ENCODE peak calls at places on chromosomes 11 and 22, in eight cellular contexts. One of them, this sample, is unnamed.

GRCh38 chr11:110713469-110713776 is 1.2 kb upstream of the ARHGAP20 start:
- DNase-seq in body of pancreas: no peak
- DNase-seq in sigmoid colon: peak; percentile 72
- DNase-seq in IMR-90: no peak
- DNase-seq in Peyer's patch: no peak
- DNase-seq in stomach: no peak
- DNase-seq in right lobe of liver: peak; percentile 42
- DNase-seq in uterus: no peak
- DNase-seq in this sample: no peak

GRCh38 chr11:69479591-69480271 is 1.7 kb upstream of the LINC01488 start:
- DNase-seq in body of pancreas: peak; percentile 35
- DNase-seq in sigmoid colon: no peak
- DNase-seq in IMR-90: no peak
- DNase-seq in Peyer's patch: peak; percentile 91
- DNase-seq in stomach: peak; percentile 71
- DNase-seq in right lobe of liver: peak; percentile 67
- DNase-seq in uterus: no peak
- DNase-seq in this sample: peak; percentile 93

GRCh38 chr11:16739326-16739875 is 954 bp downstream of the C11orf58 start:
- DNase-seq in body of pancreas: no peak
- DNase-seq in sigmoid colon: no peak
- DNase-seq in IMR-90: peak; percentile 28
- DNase-seq in Peyer's patch: no peak
- DNase-seq in stomach: no peak
- DNase-seq in right lobe of liver: no peak
- DNase-seq in uterus: no peak
- DNase-seq in this sample: no peak

GRCh38 chr22:49042877-49043859 is 784.5 kb downstream of the BRD1 start:
- DNase-seq in body of pancreas: no peak
- DNase-seq in sigmoid colon: no peak
- DNase-seq in IMR-90: no peak
- DNase-seq in Peyer's patch: no peak
- DNase-seq in stomach: no peak
- DNase-seq in right lobe of liver: no peak
- DNase-seq in uterus: no peak
- DNase-seq in this sample: no peak

GRCh38 chr11:13891911-13892310 is 70.6 kb upstream of the SPON1 start:
- DNase-seq in body of pancreas: no peak
- DNase-seq in sigmoid colon: no peak
- DNase-seq in IMR-90: no peak
- DNase-seq in Peyer's patch: no peak
- DNase-seq in stomach: no peak
- DNase-seq in right lobe of liver: no peak
- DNase-seq in uterus: no peak
- DNase-seq in this sample: no peak

GRCh38 chr11:2791139-2791520 is 91.3 kb upstream of the KCNQ1OT1 start:
- DNase-seq in body of pancreas: peak; percentile 10
- DNase-seq in sigmoid colon: peak; percentile 52
- DNase-seq in IMR-90: no peak
- DNase-seq in Peyer's patch: no peak
- DNase-seq in stomach: peak; percentile 45
- DNase-seq in right lobe of liver: peak; percentile 45
- DNase-seq in uterus: peak; percentile 15
- DNase-seq in this sample: peak; percentile 7

GRCh38 chr11:20042717-20043392 is 117.4 kb downstream of the DBX1 start:
- DNase-seq in body of pancreas: no peak
- DNase-seq in sigmoid colon: no peak
- DNase-seq in IMR-90: no peak
- DNase-seq in Peyer's patch: no peak
- DNase-seq in stomach: no peak
- DNase-seq in right lobe of liver: no peak
- DNase-seq in uterus: no peak
- DNase-seq in this sample: no peak

GRCh38 chr11:106728861-106729260 is 289.4 kb downstream of the GUCY1A2 start:
- DNase-seq in body of pancreas: no peak
- DNase-seq in sigmoid colon: no peak
- DNase-seq in IMR-90: no peak
- DNase-seq in Peyer's patch: no peak
- DNase-seq in stomach: no peak
- DNase-seq in right lobe of liver: no peak
- DNase-seq in uterus: no peak
- DNase-seq in this sample: no peak

GRCh38 chr11:45446426-45446825 is 160.3 kb upstream of the SYT13 start:
- DNase-seq in body of pancreas: no peak
- DNase-seq in sigmoid colon: no peak
- DNase-seq in IMR-90: no peak
- DNase-seq in Peyer's patch: no peak
- DNase-seq in stomach: no peak
- DNase-seq in right lobe of liver: no peak
- DNase-seq in uterus: no peak
- DNase-seq in this sample: no peak

GRCh38 chr22:41341990-41342389 is 39.8 kb upstream of the TEF start:
- DNase-seq in body of pancreas: no peak
- DNase-seq in sigmoid colon: no peak
- DNase-seq in IMR-90: peak; percentile 36
- DNase-seq in Peyer's patch: no peak
- DNase-seq in stomach: no peak
- DNase-seq in right lobe of liver: no peak
- DNase-seq in uterus: no peak
- DNase-seq in this sample: no peak

GRCh38 chr11:24622262-24622661 is 125.4 kb downstream of the LUZP2 start:
- DNase-seq in body of pancreas: no peak
- DNase-seq in sigmoid colon: no peak
- DNase-seq in IMR-90: no peak
- DNase-seq in Peyer's patch: no peak
- DNase-seq in stomach: no peak
- DNase-seq in right lobe of liver: no peak
- DNase-seq in uterus: no peak
- DNase-seq in this sample: no peak

GRCh38 chr22:49323751-49324415 is 503.8 kb downstream of the BRD1 start:
- DNase-seq in body of pancreas: no peak
- DNase-seq in sigmoid colon: no peak
- DNase-seq in IMR-90: no peak
- DNase-seq in Peyer's patch: peak; percentile 37
- DNase-seq in stomach: peak; percentile 14
- DNase-seq in right lobe of liver: no peak
- DNase-seq in uterus: no peak
- DNase-seq in this sample: no peak

GRCh38 chr11:25981998-25982397 is 349.9 kb upstream of the ANO3 start:
- DNase-seq in body of pancreas: peak; percentile 7
- DNase-seq in sigmoid colon: no peak
- DNase-seq in IMR-90: peak; percentile 77
- DNase-seq in Peyer's patch: no peak
- DNase-seq in stomach: no peak
- DNase-seq in right lobe of liver: no peak
- DNase-seq in uterus: no peak
- DNase-seq in this sample: no peak

GRCh38 chr11:47943721-47944554 is 36.4 kb upstream of the PTPRJ start:
- DNase-seq in body of pancreas: no peak
- DNase-seq in sigmoid colon: no peak
- DNase-seq in IMR-90: no peak
- DNase-seq in Peyer's patch: no peak
- DNase-seq in stomach: no peak
- DNase-seq in right lobe of liver: no peak
- DNase-seq in uterus: no peak
- DNase-seq in this sample: no peak

GRCh38 chr11:87493516-87493915 is 455.8 kb downstream of the TMEM135 start:
- DNase-seq in body of pancreas: no peak
- DNase-seq in sigmoid colon: no peak
- DNase-seq in IMR-90: peak; percentile 55
- DNase-seq in Peyer's patch: no peak
- DNase-seq in stomach: no peak
- DNase-seq in right lobe of liver: no peak
- DNase-seq in uterus: no peak
- DNase-seq in this sample: no peak

GRCh38 chr11:66696186-66696585 is 18.5 kb upstream of the RBM4B start:
- DNase-seq in body of pancreas: no peak
- DNase-seq in sigmoid colon: no peak
- DNase-seq in IMR-90: no peak
- DNase-seq in Peyer's patch: no peak
- DNase-seq in stomach: no peak
- DNase-seq in right lobe of liver: peak; percentile 41
- DNase-seq in uterus: no peak
- DNase-seq in this sample: no peak

GRCh38 chr11:10701982-10702381 is 8.4 kb upstream of the IRAG1 start:
- DNase-seq in body of pancreas: no peak
- DNase-seq in sigmoid colon: no peak
- DNase-seq in IMR-90: peak; percentile 67
- DNase-seq in Peyer's patch: no peak
- DNase-seq in stomach: no peak
- DNase-seq in right lobe of liver: no peak
- DNase-seq in uterus: no peak
- DNase-seq in this sample: no peak

GRCh38 chr11:2442554-2442953 is 1.8 kb downstream of the TRPM5 start:
- DNase-seq in body of pancreas: no peak
- DNase-seq in sigmoid colon: no peak
- DNase-seq in IMR-90: no peak
- DNase-seq in Peyer's patch: no peak
- DNase-seq in stomach: no peak
- DNase-seq in right lobe of liver: no peak
- DNase-seq in uterus: no peak
- DNase-seq in this sample: no peak

GRCh38 chr22:26610983-26611382 is 6.8 kb downstream of the CRYBB1 start:
- DNase-seq in body of pancreas: no peak
- DNase-seq in sigmoid colon: no peak
- DNase-seq in IMR-90: peak; percentile 22
- DNase-seq in Peyer's patch: no peak
- DNase-seq in stomach: no peak
- DNase-seq in right lobe of liver: no peak
- DNase-seq in uterus: no peak
- DNase-seq in this sample: no peak

GRCh38 chr11:36377759-36378553 is 81.9 kb downstream of the PRR5L start:
- DNase-seq in body of pancreas: no peak
- DNase-seq in sigmoid colon: no peak
- DNase-seq in IMR-90: no peak
- DNase-seq in Peyer's patch: no peak
- DNase-seq in stomach: no peak
- DNase-seq in right lobe of liver: no peak
- DNase-seq in uterus: no peak
- DNase-seq in this sample: no peak

GRCh38 chr11:112631333-112631732 is 329.9 kb upstream of the NCAM1 start:
- DNase-seq in body of pancreas: no peak
- DNase-seq in sigmoid colon: no peak
- DNase-seq in IMR-90: no peak
- DNase-seq in Peyer's patch: no peak
- DNase-seq in stomach: no peak
- DNase-seq in right lobe of liver: no peak
- DNase-seq in uterus: no peak
- DNase-seq in this sample: no peak

GRCh38 chr11:33933607-33934006 is 41.7 kb upstream of the LMO2 start:
- DNase-seq in body of pancreas: no peak
- DNase-seq in sigmoid colon: no peak
- DNase-seq in IMR-90: no peak
- DNase-seq in Peyer's patch: no peak
- DNase-seq in stomach: no peak
- DNase-seq in right lobe of liver: no peak
- DNase-seq in uterus: no peak
- DNase-seq in this sample: no peak

GRCh38 chr22:45087802-45088201 is 75.9 kb upstream of the NUP50 start:
- DNase-seq in body of pancreas: no peak
- DNase-seq in sigmoid colon: no peak
- DNase-seq in IMR-90: no peak
- DNase-seq in Peyer's patch: no peak
- DNase-seq in stomach: no peak
- DNase-seq in right lobe of liver: no peak
- DNase-seq in uterus: no peak
- DNase-seq in this sample: no peak

GRCh38 chr11:78549624-78550409 is 24.8 kb downstream of the NARS2 start:
- DNase-seq in body of pancreas: no peak
- DNase-seq in sigmoid colon: no peak
- DNase-seq in IMR-90: no peak
- DNase-seq in Peyer's patch: no peak
- DNase-seq in stomach: no peak
- DNase-seq in right lobe of liver: no peak
- DNase-seq in uterus: no peak
- DNase-seq in this sample: no peak
- H3K4me3 ChIP-seq in body of pancreas: no peak overlapping the region
- H3K4me3 ChIP-seq in sigmoid colon: no peak overlapping the region
- H3K4me3 ChIP-seq in IMR-90: no peak overlapping the region
- H3K4me3 ChIP-seq in Peyer's patch: no peak overlapping the region
- H3K4me3 ChIP-seq in stomach: no peak overlapping the region
- H3K4me3 ChIP-seq in right lobe of liver: no peak overlapping the region
- H3K4me3 ChIP-seq in uterus: no peak overlapping the region
- H3K4me3 ChIP-seq in this sample: no peak overlapping the region

GRCh38 chr11:71927813-71928738 is at the start of gene XNDC1N:
- DNase-seq in body of pancreas: peak; percentile 79
- DNase-seq in sigmoid colon: peak; percentile 86
- DNase-seq in IMR-90: peak; percentile 90
- DNase-seq in Peyer's patch: peak; percentile 74
- DNase-seq in stomach: peak; percentile 77
- DNase-seq in right lobe of liver: peak; percentile 68
- DNase-seq in uterus: peak; percentile 58
- DNase-seq in this sample: peak; percentile 40
- TF ChIP-seq POLR2A in body of pancreas: no peak
- TF ChIP-seq POLR2A in sigmoid colon: no peak
- TF ChIP-seq POLR2A in IMR-90: no peak
- TF ChIP-seq POLR2A in Peyer's patch: peak; percentile 7
- TF ChIP-seq POLR2A in stomach: no peak
- TF ChIP-seq POLR2A in right lobe of liver: no peak
- TF ChIP-seq POLR2A in uterus: no peak
- TF ChIP-seq POLR2A in this sample: no peak

GRCh38 chr11:114082415-114082748 is 22.9 kb downstream of the ZBTB16 start:
- DNase-seq in body of pancreas: no peak
- DNase-seq in sigmoid colon: no peak
- DNase-seq in IMR-90: no peak
- DNase-seq in Peyer's patch: no peak
- DNase-seq in stomach: no peak
- DNase-seq in right lobe of liver: no peak
- DNase-seq in uterus: no peak
- DNase-seq in this sample: no peak
- H3K4me1 ChIP-seq in body of pancreas: peaks cover 100% of the 10 kb centered on the region
- H3K4me1 ChIP-seq in sigmoid colon: peaks cover 100% of the 10 kb centered on the region
- H3K4me1 ChIP-seq in IMR-90: no peaks in the 10 kb centered on the region
- H3K4me1 ChIP-seq in Peyer's patch: peaks cover 76% of the 10 kb centered on the region
- H3K4me1 ChIP-seq in stomach: peaks cover 100% of the 10 kb centered on the region
- H3K4me1 ChIP-seq in right lobe of liver: peaks cover 16% of the 10 kb centered on the region
- H3K4me1 ChIP-seq in uterus: peaks cover 16% of the 10 kb centered on the region
- H3K4me1 ChIP-seq in this sample: peaks cover 100% of the 10 kb centered on the region

DNA sequence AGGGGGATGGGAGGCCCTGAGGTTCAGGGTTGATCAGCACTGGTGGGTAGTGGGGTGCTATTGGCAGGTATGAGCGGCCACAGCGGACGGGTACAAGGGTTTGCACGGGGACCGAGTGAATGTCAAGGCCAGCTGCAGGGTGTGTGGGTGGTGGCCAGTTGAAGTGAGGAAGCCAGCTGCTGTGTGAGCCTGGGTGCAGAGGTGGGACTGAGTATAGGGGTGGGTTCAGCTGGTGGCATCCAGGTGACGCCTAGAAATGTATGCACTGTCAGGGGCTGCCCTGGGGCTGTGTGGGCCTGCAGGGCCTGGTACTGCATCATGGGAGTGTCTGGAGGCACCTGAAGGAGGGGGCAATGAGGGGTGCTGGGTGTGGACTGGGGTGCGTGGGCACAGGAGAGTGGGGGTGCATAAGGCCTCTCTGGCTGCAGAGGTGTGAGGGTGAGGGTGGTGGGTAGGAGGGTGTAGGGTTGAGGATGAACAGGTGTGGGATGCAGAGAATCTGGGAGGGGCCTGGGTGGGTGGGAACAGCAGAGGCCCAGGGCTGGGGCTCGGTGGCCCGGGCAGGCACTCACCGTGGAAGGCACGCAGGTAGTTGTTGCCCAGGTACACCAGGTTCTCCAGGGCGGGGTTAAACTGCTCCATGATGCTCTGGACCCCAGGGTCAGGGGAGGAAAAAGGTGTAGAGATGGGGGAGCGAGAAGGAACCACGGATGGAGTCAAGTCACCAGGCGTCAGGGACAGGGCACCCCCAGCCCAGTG is 1.7 kb downstream of the BAIAP2L2 start:
- DNase-seq in body of pancreas: peak; percentile 30
- DNase-seq in sigmoid colon: no peak
- DNase-seq in IMR-90: no peak
- DNase-seq in Peyer's patch: peak; percentile 62
- DNase-seq in stomach: no peak
- DNase-seq in right lobe of liver: no peak
- DNase-seq in uterus: no peak
- DNase-seq in this sample: peak; percentile 35
- H3K4me3 ChIP-seq in body of pancreas: no peak overlapping the region
- H3K4me3 ChIP-seq in sigmoid colon: no peak overlapping the region
- H3K4me3 ChIP-seq in IMR-90: no peak overlapping the region
- H3K4me3 ChIP-seq in Peyer's patch: no peak overlapping the region
- H3K4me3 ChIP-seq in stomach: no peak overlapping the region
- H3K4me3 ChIP-seq in right lobe of liver: no peak overlapping the region
- H3K4me3 ChIP-seq in uterus: no peak overlapping the region
- H3K4me3 ChIP-seq in this sample: no peak overlapping the region